ENCODE peak calls at places on chromosomes 11 and 22, in four cellular contexts. One of them, this sample, is unnamed.

GRCh38 chr22:30892731-30893221 is 75.8 kb downstream of the MORC2 start:
- DNase-seq in K562: no peak
- DNase-seq in GM23248: no peak
- DNase-seq in PC-3: no peak
- DNase-seq in this sample: peak; percentile 3

GRCh38 chr22:27800250-27801131 is 1.1 kb downstream of the MN1 start:
- DNase-seq in PC-3: no peak
- DNase-seq in GM23248: peak; percentile 80
- DNase-seq in K562: peak; percentile 11
- DNase-seq in this sample: no peak

GRCh38 chr11:6703247-6704063 is 20.3 kb upstream of the MRPL17 start:
- DNase-seq in K562: peak; percentile 20
- DNase-seq in GM23248: peak; percentile 88
- DNase-seq in PC-3: peak; percentile 76
- DNase-seq in this sample: peak; percentile 76

GRCh38 chr22:50476819-50477344 is 2.0 kb upstream of the SBF1 start:
- DNase-seq in GM23248: no peak
- DNase-seq in K562: no peak
- DNase-seq in PC-3: no peak
- DNase-seq in this sample: no peak

GRCh38 chr11:67375320-67376021 is 2.1 kb upstream of the CLCF1 start:
- DNase-seq in GM23248: no peak
- DNase-seq in K562: no peak
- DNase-seq in PC-3: peak; percentile 38
- DNase-seq in this sample: no peak

GRCh38 chr11:123707606-123708205 is 33.8 kb downstream of the ZNF202 start:
- DNase-seq in PC-3: peak; percentile 89
- DNase-seq in GM23248: peak; percentile 81
- DNase-seq in K562: peak; percentile 60
- DNase-seq in this sample: peak; percentile 81

GRCh38 chr11:111448420-111448819 is 63.8 kb downstream of the BTG4 start:
- DNase-seq in K562: no peak
- DNase-seq in GM23248: no peak
- DNase-seq in PC-3: no peak
- DNase-seq in this sample: no peak

GRCh38 chr11:79937935-79938334 is 497.1 kb upstream of the TENM4 start:
- DNase-seq in PC-3: no peak
- DNase-seq in GM23248: no peak
- DNase-seq in K562: no peak
- DNase-seq in this sample: no peak

GRCh38 chr11:73404048-73404447 is 27.8 kb downstream of the RELT start:
- DNase-seq in PC-3: peak; percentile 68
- DNase-seq in GM23248: peak; percentile 70
- DNase-seq in K562: peak; percentile 57
- DNase-seq in this sample: peak; percentile 74

GRCh38 chr11:34331329-34331728 is 26.5 kb downstream of the ABTB2 start:
- DNase-seq in K562: no peak
- DNase-seq in GM23248: peak; percentile 89
- DNase-seq in PC-3: peak; percentile 86
- DNase-seq in this sample: no peak

GRCh38 chr11:83511646-83512045 is 225.5 kb upstream of the CCDC90B start:
- DNase-seq in PC-3: no peak
- DNase-seq in K562: no peak
- DNase-seq in GM23248: no peak
- DNase-seq in this sample: no peak

GRCh38 chr11:7643323-7643722 is 30.0 kb downstream of the CYB5R2 start:
- DNase-seq in K562: no peak
- DNase-seq in GM23248: no peak
- DNase-seq in PC-3: no peak
- DNase-seq in this sample: no peak

GRCh38 chr22:42814215-42814614 is 42.9 kb downstream of the ARFGAP3 start:
- DNase-seq in GM23248: no peak
- DNase-seq in K562: no peak
- DNase-seq in PC-3: no peak
- DNase-seq in this sample: no peak

GRCh38 chr11:125871391-125872137 is 15.9 kb upstream of the HYLS1 start:
- DNase-seq in GM23248: peak; percentile 66
- DNase-seq in K562: peak; percentile 24
- DNase-seq in PC-3: peak; percentile 48
- DNase-seq in this sample: peak; percentile 82

GRCh38 chr22:50030315-50031188 is 18.0 kb upstream of the IL17REL start:
- DNase-seq in PC-3: peak; percentile 80
- DNase-seq in K562: peak; percentile 82
- DNase-seq in GM23248: peak; percentile 83
- DNase-seq in this sample: peak; percentile 88

GRCh38 chr22:49606562-49606961 is 221.1 kb downstream of the BRD1 start:
- DNase-seq in K562: no peak
- DNase-seq in GM23248: no peak
- DNase-seq in PC-3: no peak
- DNase-seq in this sample: no peak

GRCh38 chr11:129694538-129694937 is 121.1 kb upstream of the TMEM45B start:
- DNase-seq in PC-3: peak; percentile 36
- DNase-seq in GM23248: peak; percentile 6
- DNase-seq in K562: peak; percentile 20
- DNase-seq in this sample: no peak

GRCh38 chr22:50211147-50211546 is 10.3 kb downstream of the SELENOO start:
- DNase-seq in GM23248: no peak
- DNase-seq in PC-3: no peak
- DNase-seq in K562: no peak
- DNase-seq in this sample: no peak

GRCh38 chr11:73983764-73984543 is 1.3 kb upstream of the UCP2 start:
- DNase-seq in PC-3: no peak
- DNase-seq in GM23248: no peak
- DNase-seq in K562: no peak
- DNase-seq in this sample: no peak

GRCh38 chr11:38491986-38492385 is 1894.0 kb upstream of the RAG2 start:
- DNase-seq in K562: no peak
- DNase-seq in PC-3: peak; percentile 68
- DNase-seq in GM23248: no peak
- DNase-seq in this sample: no peak

GRCh38 chr11:95055273-95055897 is 6.2 kb downstream of the KDM4F start:
- DNase-seq in GM23248: no peak
- DNase-seq in K562: no peak
- DNase-seq in PC-3: no peak
- DNase-seq in this sample: no peak

GRCh38 chr22:21775061-21775460 is 39.5 kb upstream of the YPEL1 start:
- DNase-seq in PC-3: no peak
- DNase-seq in K562: no peak
- DNase-seq in GM23248: peak; percentile 55
- DNase-seq in this sample: no peak

GRCh38 chr11:94910779-94911178 is 62.6 kb downstream of the CWC15 start:
- DNase-seq in GM23248: peak; percentile 88
- DNase-seq in K562: no peak
- DNase-seq in PC-3: no peak
- DNase-seq in this sample: peak; percentile 19

GRCh38 chr22:49820984-49821383 is 6.7 kb downstream of the BRD1 start:
- DNase-seq in PC-3: no peak
- DNase-seq in GM23248: peak; percentile 42
- DNase-seq in K562: no peak
- DNase-seq in this sample: no peak

GRCh38 chr11:11740081-11740702 is 101.6 kb upstream of the USP47 start:
- DNase-seq in K562: no peak
- DNase-seq in PC-3: no peak
- DNase-seq in GM23248: no peak
- DNase-seq in this sample: no peak

GRCh38 chr11:88701816-88702215 is 364.0 kb downstream of the GRM5 start:
- DNase-seq in PC-3: no peak
- DNase-seq in GM23248: no peak
- DNase-seq in K562: no peak
- DNase-seq in this sample: no peak

GRCh38 chr11:88692306-88692705 is 354.8 kb upstream of the CTSC start:
- DNase-seq in K562: no peak
- DNase-seq in GM23248: no peak
- DNase-seq in PC-3: no peak
- DNase-seq in this sample: no peak

GRCh38 chr11:88695701-88696414 is 358.3 kb upstream of the CTSC start:
- DNase-seq in PC-3: no peak
- DNase-seq in GM23248: no peak
- DNase-seq in K562: no peak
- DNase-seq in this sample: no peak
- H2AFZ ChIP-seq in PC-3: no peak overlapping the region
- H2AFZ ChIP-seq in GM23248: no peak overlapping the region
- H2AFZ ChIP-seq in K562: no peak overlapping the region
- H2AFZ ChIP-seq in this sample: no peak overlapping the region

GRCh38 chr11:66290332-66290629 is 1.3 kb upstream of the YIF1A start:
- DNase-seq in GM23248: no peak
- DNase-seq in PC-3: no peak
- DNase-seq in K562: no peak
- DNase-seq in this sample: no peak

GRCh38 chr11:66292543-66293332 is 1.0 kb downstream of the TMEM151A start:
- DNase-seq in PC-3: no peak
- DNase-seq in GM23248: no peak
- DNase-seq in K562: no peak
- DNase-seq in this sample: no peak

GRCh38 chr11:66289548-66290331 is 797 bp upstream of the YIF1A start:
- DNase-seq in K562: peak; percentile 82
- DNase-seq in GM23248: peak; percentile 86
- DNase-seq in PC-3: peak; percentile 22
- DNase-seq in this sample: peak; percentile 90

GRCh38 chr11:66291706-66292542 is at the start of gene TMEM151A:
- DNase-seq in K562: peak; percentile 35
- DNase-seq in PC-3: no peak
- DNase-seq in GM23248: peak; percentile 35
- DNase-seq in this sample: peak; percentile 63

GRCh38 chr11:66291303-66291705 is 390 bp upstream of the TMEM151A start:
- DNase-seq in K562: no peak
- DNase-seq in PC-3: no peak
- DNase-seq in GM23248: no peak
- DNase-seq in this sample: no peak
- TF ChIP-seq EZH2 in K562: no peak
- TF ChIP-seq EZH2 in PC-3: no peak
- TF ChIP-seq EZH2 in GM23248: peak; percentile 66
- TF ChIP-seq EZH2 in this sample: peak; percentile 38

DNA sequence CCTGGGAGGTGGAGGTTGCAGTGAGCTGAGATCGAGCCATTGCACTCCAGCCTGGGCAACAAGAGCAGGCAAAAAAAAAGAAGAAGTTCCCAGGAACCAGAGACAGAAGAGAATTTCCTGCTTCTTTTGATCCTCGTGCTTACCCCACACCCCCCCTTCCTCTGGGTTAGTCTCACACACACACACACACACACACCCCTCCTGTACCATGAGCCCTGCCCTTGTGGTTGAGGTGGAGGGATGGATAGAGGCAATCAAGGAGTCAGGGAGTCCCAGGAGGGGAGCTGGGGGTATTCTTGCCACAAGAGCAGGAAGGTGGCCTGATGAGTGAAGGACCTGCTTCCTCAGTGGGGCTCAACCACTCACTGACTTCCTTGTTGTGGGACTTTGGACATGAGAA is 4.2 kb upstream of the UBE2L6 start:
- DNase-seq in PC-3: no peak
- DNase-seq in K562: peak; percentile 3
- DNase-seq in GM23248: no peak
- DNase-seq in this sample: no peak
- H2AFZ ChIP-seq in PC-3: no peak overlapping the region
- H2AFZ ChIP-seq in K562: no peak overlapping the region
- H2AFZ ChIP-seq in GM23248: no peak overlapping the region
- H2AFZ ChIP-seq in this sample: no peak overlapping the region

GRCh38 chr22:36021649-36022048 is 7.0 kb downstream of the RBFOX2 start:
- DNase-seq in K562: no peak
- DNase-seq in PC-3: no peak
- DNase-seq in GM23248: no peak
- DNase-seq in this sample: no peak
- TF ChIP-seq EZH2 in K562: no peak
- TF ChIP-seq EZH2 in PC-3: no peak
- TF ChIP-seq EZH2 in GM23248: no peak
- TF ChIP-seq EZH2 in this sample: no peak

DNA sequence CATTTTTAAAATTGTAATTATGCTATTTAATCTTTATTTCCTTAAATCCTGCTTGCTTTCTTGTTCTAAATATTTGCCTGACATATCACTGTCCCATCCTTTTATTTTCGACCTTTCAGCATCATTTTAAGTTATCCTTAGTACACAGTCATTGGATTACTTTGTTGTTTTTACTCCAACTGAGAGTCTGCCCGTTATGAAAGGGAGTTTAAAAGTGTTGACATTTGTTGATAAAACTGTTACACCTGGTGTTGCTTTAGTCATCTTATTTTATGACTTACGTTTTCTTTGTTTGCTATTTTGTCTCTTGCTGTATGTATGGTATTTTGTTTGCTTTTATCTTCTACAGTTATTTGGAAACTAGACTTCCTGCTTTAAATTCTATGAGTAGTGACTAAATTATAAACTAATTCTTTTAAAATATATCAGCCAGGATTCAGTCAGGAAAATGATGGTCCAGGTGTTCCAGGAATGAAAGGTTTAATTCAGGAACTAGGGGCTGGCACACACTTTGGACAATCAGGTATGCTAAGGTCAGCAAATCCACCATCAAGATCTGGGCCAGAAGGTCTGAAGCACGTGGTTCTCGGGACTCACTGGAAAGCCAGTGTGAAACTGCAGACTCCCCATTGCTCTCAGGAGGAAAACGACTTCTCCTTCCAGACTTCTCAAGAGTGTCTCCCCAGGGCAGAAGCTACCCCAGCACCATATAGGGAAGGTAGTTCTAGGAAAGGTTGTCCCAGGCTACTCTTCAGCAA is 86.0 kb downstream of the RASSF10 start:
- DNase-seq in GM23248: no peak
- DNase-seq in K562: no peak
- DNase-seq in PC-3: peak; percentile 48
- DNase-seq in this sample: no peak
- H2AFZ ChIP-seq in GM23248: no peak overlapping the region
- H2AFZ ChIP-seq in K562: peak overlapping the region; percentile 93
- H2AFZ ChIP-seq in PC-3: peak overlapping the region; percentile 75
- H2AFZ ChIP-seq in this sample: no peak overlapping the region

GRCh38 chr11:96082936-96083335 is 159.0 kb upstream of the MTMR2 start:
- DNase-seq in K562: no peak
- DNase-seq in GM23248: no peak
- DNase-seq in PC-3: no peak
- DNase-seq in this sample: no peak
- TF ChIP-seq EZH2 in K562: no peak
- TF ChIP-seq EZH2 in GM23248: no peak
- TF ChIP-seq EZH2 in PC-3: no peak
- TF ChIP-seq EZH2 in this sample: no peak

DNA sequence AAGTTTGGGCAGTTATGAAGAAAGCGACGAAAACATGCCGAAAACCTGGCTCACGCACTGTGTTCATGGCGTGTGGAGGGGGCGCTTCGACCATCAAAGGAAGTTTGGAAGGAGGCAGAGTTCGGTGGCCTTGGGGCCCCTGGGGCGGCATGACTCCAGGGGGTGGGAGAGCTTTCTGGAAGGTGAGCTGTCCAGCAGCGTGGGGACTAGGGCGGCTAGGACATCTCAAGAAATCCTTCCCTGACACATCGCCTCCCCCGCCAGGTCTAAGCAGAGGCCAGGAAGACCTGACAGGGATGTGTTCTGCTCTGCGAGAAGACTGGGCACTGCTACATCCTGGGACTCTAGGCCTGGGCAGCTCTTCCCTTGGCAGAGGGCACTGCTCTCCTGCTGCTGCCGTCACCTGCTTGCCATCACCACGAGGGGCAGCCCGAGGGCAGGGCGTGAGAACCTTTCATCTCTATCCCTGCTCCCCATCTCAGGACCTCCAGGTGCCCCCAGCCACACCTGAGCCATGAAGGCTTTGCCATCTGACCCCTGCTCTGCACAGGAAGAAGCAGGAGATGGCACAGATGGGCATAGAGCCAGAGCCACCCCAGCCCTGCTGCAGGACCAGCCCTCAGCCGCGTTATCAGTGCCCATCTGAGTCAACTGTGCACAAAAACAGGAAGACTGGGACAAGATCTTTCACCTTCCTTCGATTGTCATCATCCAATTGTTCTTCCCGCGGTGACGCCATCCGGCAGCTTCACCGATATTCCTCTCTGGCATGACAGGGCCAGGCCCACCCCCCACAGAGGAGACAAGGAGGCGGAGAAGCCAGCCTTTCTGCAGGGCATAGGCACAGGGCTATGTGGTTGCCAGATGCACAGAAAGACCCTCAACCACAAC is 12.7 kb downstream of the LINC01488 start:
- DNase-seq in K562: no peak
- DNase-seq in PC-3: no peak
- DNase-seq in GM23248: no peak
- DNase-seq in this sample: no peak
- H2AFZ ChIP-seq in K562: no peak overlapping the region
- H2AFZ ChIP-seq in PC-3: no peak overlapping the region
- H2AFZ ChIP-seq in GM23248: no peak overlapping the region
- H2AFZ ChIP-seq in this sample: no peak overlapping the region